ENCODE peak calls at places on chromosomes 3 and 15, in ten cellular contexts. Y, Q, S, W, N, O, E, L, C and M are unnamed samples.

GRCh38 chr15:58478579-58478978 is 46.8 kb downstream of the LIPC start:
- DNase-seq in Y (no peak), Q (no peak), S (no peak), W (no peak), N (no peak), O (no peak), E (no peak), L (no peak), C (no peak), M (no peak)

GRCh38 chr3:138971766-138972320 is 24.8 kb downstream of the FOXL2NB start:
- DNase-seq in Y (no peak), Q (no peak), S (no peak), W (no peak), N (no peak), O (no peak), E (no peak), L (no peak), C (no peak), M (no peak)

GRCh38 chr15:78996876-78997275 is 52.0 kb upstream of the CTSH start:
- DNase-seq in Y (peak; percentile 37), Q (no peak), S (no peak), W (no peak), N (no peak), O (no peak), E (no peak), L (no peak), C (no peak), M (no peak)

GRCh38 chr15:92322566-92323355 is 70.9 kb upstream of the ST8SIA2 start:
- DNase-seq in Y (no peak), Q (no peak), S (no peak), W (no peak), N (no peak), O (peak; percentile 18), E (no peak), L (peak; percentile 49), C (no peak), M (no peak)

GRCh38 chr3:155382396-155383042 is 89.0 kb upstream of the STRIT1 start:
- DNase-seq in Y (peak; percentile 51), Q (peak; percentile 37), S (peak; percentile 59), W (no peak), N (no peak), O (peak; percentile 18), E (peak; percentile 77), L (peak; percentile 94), C (peak; percentile 40), M (no peak)

GRCh38 chr3:71710906-71711494 is 14.2 kb downstream of the EIF4E3 start:
- DNase-seq in Y (peak; percentile 15), Q (no peak), S (peak; percentile 32), W (no peak), N (no peak), O (no peak), E (no peak), L (no peak), C (no peak), M (no peak)

GRCh38 chr15:62658498-62658897 is 384.0 kb upstream of the TPM1 start:
- DNase-seq in Y (no peak), Q (no peak), S (peak; percentile 20), W (no peak), N (no peak), O (no peak), E (no peak), L (no peak), C (no peak), M (no peak)

GRCh38 chr3:53525765-53526761 is 31.7 kb downstream of the CACNA1D start:
- DNase-seq in Y (no peak), Q (no peak), S (no peak), W (no peak), N (no peak), O (no peak), E (no peak), L (peak; percentile 53), C (peak; percentile 79), M (no peak)

GRCh38 chr3:45816544-45816943 is 20.2 kb upstream of the SLC6A20 start:
- DNase-seq in Y (no peak), Q (no peak), S (peak; percentile 87), W (no peak), N (no peak), O (no peak), E (peak; percentile 22), L (no peak), C (peak; percentile 62), M (no peak)

GRCh38 chr15:58606577-58607080 is 142.9 kb downstream of the ADAM10 start:
- DNase-seq in Y (no peak), Q (no peak), S (peak; percentile 8), W (no peak), N (no peak), O (no peak), E (no peak), L (no peak), C (no peak), M (no peak)

GRCh38 chr15:99755692-99756409 is 22.6 kb upstream of the LYSMD4 start:
- DNase-seq in Y (peak; percentile 73), Q (peak; percentile 48), S (peak; percentile 58), W (no peak), N (no peak), O (no peak), E (no peak), L (peak; percentile 71), C (peak; percentile 51), M (no peak)

GRCh38 chr3:30286007-30286669 is 320.3 kb upstream of the TGFBR2 start:
- DNase-seq in Y (no peak), Q (peak; percentile 35), S (peak; percentile 93), W (no peak), N (no peak), O (no peak), E (peak; percentile 70), L (peak; percentile 87), C (peak; percentile 85), M (peak; percentile 24)